ENCODE peak calls at places on chromosomes 7 and 10, in nine cellular contexts. Y is stimulated activated CD4-positive, alpha-beta T cell treated with anti-CD3 and anti-CD28 coated beads, Interleukin-1b, Interleukin-23, amount 100 ng/mL, for 4 hours; X is stimulated activated naive B cell treated with anti-CD40 and anti-IgM and Interleukin-4, amounts not matched to agents 10 μg/mL and 1 μg/mL and 100 μg/mL, for 72 hours; F is Caki2; J is fibroblast of the aortic adventitia; V is pons; Q is T-helper 22 cell; O is EH; K is NCI-H1417. C is an unnamed sample.

GRCh38 chr7:12570148-12570528 is 382 bp upstream of the SCIN start:
- DNase-seq in Y (no peak), X (no peak), F (no peak), J (no peak), V (no peak), Q (no peak), O (no peak), K (peak; percentile 78), C (no peak)

GRCh38 chr10:99995713-99996112 is 14.0 kb downstream of the DNMBP start:
- DNase-seq in Y (no peak), X (no peak), F (no peak), J (no peak), V (no peak), Q (no peak), O (no peak), K (peak; percentile 6), C (no peak)

GRCh38 chr7:920351-921070 is 34.0 kb downstream of the ADAP1 start:
- DNase-seq in Y (no peak), X (no peak), F (no peak), J (no peak), V (no peak), Q (no peak), O (no peak), K (peak; percentile 20), C (no peak)

GRCh38 chr10:114401195-114401741 is 3.0 kb downstream of the AFAP1L2 start:
- DNase-seq in Y (no peak), X (no peak), F (no peak), J (peak; percentile 47), V (peak; percentile 28), Q (no peak), O (peak; percentile 90), K (no peak), C (no peak)

GRCh38 chr7:148028165-148028564 is 562.4 kb upstream of the C7orf33 start:
- DNase-seq in Y (no peak), X (no peak), F (no peak), J (no peak), V (no peak), Q (no peak), O (no peak), K (no peak), C (no peak)

GRCh38 chr10:19549503-19549902 is 266.7 kb upstream of the PLXDC2 start:
- DNase-seq in Y (no peak), X (no peak), F (no peak), J (no peak), V (no peak), Q (no peak), O (no peak), K (no peak), C (no peak)

GRCh38 chr7:27173412-27174076 is 576 bp downstream of the HOXA10 start:
- DNase-seq in Y (no peak), X (no peak), F (peak; percentile 65), J (no peak), V (no peak), Q (no peak), O (peak; percentile 52), K (peak; percentile 88), C (no peak)

GRCh38 chr10:30645340-30645827 is 15.8 kb upstream of the LYZL2 start:
- DNase-seq in Y (no peak), X (no peak), F (no peak), J (peak; percentile 37), V (no peak), Q (no peak), O (peak; percentile 53), K (peak; percentile 45), C (peak; percentile 71)

GRCh38 chr7:32507416-32507815 is 12.1 kb downstream of the AVL9 start:
- DNase-seq in Y (no peak), X (no peak), F (no peak), J (no peak), V (no peak), Q (no peak), O (peak; percentile 22), K (no peak), C (no peak)

GRCh38 chr10:94076325-94076841 is 82.7 kb downstream of the PLCE1 start:
- DNase-seq in Y (no peak), X (no peak), F (peak; percentile 11), J (peak; percentile 89), V (peak; percentile 40), Q (no peak), O (peak; percentile 82), K (peak; percentile 29), C (peak; percentile 12)

GRCh38 chr10:68133553-68133952 is 24.3 kb downstream of the MYPN start:
- DNase-seq in Y (no peak), X (no peak), F (no peak), J (peak; percentile 6), V (no peak), Q (no peak), O (peak; percentile 9), K (no peak), C (peak; percentile 11)

GRCh38 chr10:122276611-122277205 is 5.6 kb downstream of the BTBD16 start:
- DNase-seq in Y (no peak), X (no peak), F (peak; percentile 54), J (peak; percentile 35), V (no peak), Q (no peak), O (peak; percentile 83), K (no peak), C (no peak)

GRCh38 chr7:116395125-116395791 is 104.3 kb upstream of the CAV2 start:
- DNase-seq in Y (no peak), X (no peak), F (peak; percentile 75), J (peak; percentile 87), V (no peak), Q (no peak), O (peak; percentile 91), K (peak; percentile 24), C (no peak)

GRCh38 chr7:5677538-5678294 is 103.7 kb downstream of the RNF216 start:
- DNase-seq in Y (no peak), X (no peak), F (peak; percentile 32), J (peak; percentile 83), V (peak; percentile 79), Q (no peak), O (peak; percentile 81), K (peak; percentile 42), C (peak; percentile 64)

GRCh38 chr10:96642973-96643372 is 56.2 kb upstream of the TM9SF3 start:
- DNase-seq in Y (peak; percentile 20), X (peak; percentile 58), F (no peak), J (no peak), V (peak; percentile 75), Q (no peak), O (peak; percentile 61), K (peak; percentile 76), C (no peak)

GRCh38 chr10:123044391-123044790 is 35.6 kb downstream of the ACADSB start:
- DNase-seq in Y (no peak), X (no peak), F (no peak), J (peak; percentile 31), V (peak; percentile 75), Q (no peak), O (no peak), K (peak; percentile 85), C (peak; percentile 18)

GRCh38 chr7:99003419-99003818 is 125.1 kb downstream of the TRRAP start:
- DNase-seq in Y (no peak), X (no peak), F (no peak), J (no peak), V (no peak), Q (no peak), O (no peak), K (no peak), C (no peak)

GRCh38 chr10:86033581-86033980 is 333.0 kb downstream of the GRID1 start:
- DNase-seq in Y (no peak), X (no peak), F (no peak), J (no peak), V (no peak), Q (no peak), O (no peak), K (no peak), C (no peak)

GRCh38 chr10:86411852-86412550 is 45.4 kb upstream of the GRID1 start:
- DNase-seq in Y (no peak), X (no peak), F (no peak), J (no peak), V (no peak), Q (no peak), O (no peak), K (no peak), C (no peak)